ENCODE peak calls at places on chromosome 4, in six cellular contexts. D, Q, J, M, S and P are unnamed samples.

GRCh38 chr4:148747721-148748268 is 305.6 kb upstream of the NR3C2 start:
- DNase-seq in M (no peak), Q (no peak), S (no peak), D (no peak), J (no peak), P (no peak)

GRCh38 chr4:113452152-113452551 is 309.4 kb downstream of the CAMK2D start:
- DNase-seq in M (no peak), Q (no peak), D (no peak), S (no peak), J (no peak), P (no peak)

GRCh38 chr4:176042195-176042594 is 23.4 kb upstream of the WDR17 start:
- DNase-seq in D (no peak), S (no peak), M (no peak), Q (no peak), J (no peak), P (no peak)

GRCh38 chr4:42781325-42781724 is 111.2 kb upstream of the GRXCR1 start:
- DNase-seq in Q (no peak), M (no peak), J (no peak), D (no peak), S (no peak), P (no peak)

GRCh38 chr4:147984065-147984777 is 252.3 kb downstream of the ARHGAP10 start:
- DNase-seq in Q (no peak), S (peak; percentile 88), M (peak; percentile 26), D (no peak), J (no peak), P (peak; percentile 32)

GRCh38 chr4:34953145-34953799 is 1291.0 kb downstream of the ARAP2 start:
- DNase-seq in S (peak; percentile 64), M (no peak), Q (no peak), J (no peak), D (no peak), P (no peak)

GRCh38 chr4:184350964-184351363 is 123.4 kb downstream of the IRF2 start:
- DNase-seq in D (no peak), M (no peak), Q (no peak), J (no peak), S (no peak), P (no peak)

GRCh38 chr4:14667624-14668295 is 334.5 kb upstream of the CPEB2 start:
- DNase-seq in S (no peak), Q (no peak), D (no peak), J (no peak), M (no peak), P (no peak)

GRCh38 chr4:6633091-6633906 is 7.2 kb upstream of the MRFAP1 start:
- DNase-seq in S (peak; percentile 34), Q (peak; percentile 32), J (no peak), D (no peak), M (no peak), P (no peak)

GRCh38 chr4:38730830-38731646 is 51.8 kb downstream of the TLR10 start:
- DNase-seq in S (peak; percentile 94), M (peak; percentile 76), D (peak; percentile 86), Q (peak; percentile 80), J (peak; percentile 94), P (peak; percentile 87)
- H3K27ac ChIP-seq in S (no peak overlapping the region), M (no peak overlapping the region), D (no peak overlapping the region), Q (no peak overlapping the region), J (no peak overlapping the region), P (no peak overlapping the region)

GRCh38 chr4:107823870-107824366 is 814 bp upstream of the SGMS2 start:
- DNase-seq in D (no peak), M (no peak), S (peak; percentile 77), J (no peak), Q (no peak), P (no peak)
- H3K27me3 ChIP-seq in D (no peaks in the 10 kb centered on the region), M (no peaks in the 10 kb centered on the region), S (peaks cover 100% of the 10 kb centered on the region), J (no peaks in the 10 kb centered on the region), Q (no peaks in the 10 kb centered on the region), P (peaks cover 11% of the 10 kb centered on the region)

GRCh38 chr4:142406917-142407501 is 439.1 kb downstream of the INPP4B start:
- DNase-seq in J (no peak), S (no peak), D (no peak), M (no peak), Q (no peak), P (peak; percentile 47)
- H3K27ac ChIP-seq in J (no peak overlapping the region), S (no peak overlapping the region), D (no peak overlapping the region), M (peak overlapping the region; percentile 72), Q (no peak overlapping the region), P (no peak overlapping the region)

DNA sequence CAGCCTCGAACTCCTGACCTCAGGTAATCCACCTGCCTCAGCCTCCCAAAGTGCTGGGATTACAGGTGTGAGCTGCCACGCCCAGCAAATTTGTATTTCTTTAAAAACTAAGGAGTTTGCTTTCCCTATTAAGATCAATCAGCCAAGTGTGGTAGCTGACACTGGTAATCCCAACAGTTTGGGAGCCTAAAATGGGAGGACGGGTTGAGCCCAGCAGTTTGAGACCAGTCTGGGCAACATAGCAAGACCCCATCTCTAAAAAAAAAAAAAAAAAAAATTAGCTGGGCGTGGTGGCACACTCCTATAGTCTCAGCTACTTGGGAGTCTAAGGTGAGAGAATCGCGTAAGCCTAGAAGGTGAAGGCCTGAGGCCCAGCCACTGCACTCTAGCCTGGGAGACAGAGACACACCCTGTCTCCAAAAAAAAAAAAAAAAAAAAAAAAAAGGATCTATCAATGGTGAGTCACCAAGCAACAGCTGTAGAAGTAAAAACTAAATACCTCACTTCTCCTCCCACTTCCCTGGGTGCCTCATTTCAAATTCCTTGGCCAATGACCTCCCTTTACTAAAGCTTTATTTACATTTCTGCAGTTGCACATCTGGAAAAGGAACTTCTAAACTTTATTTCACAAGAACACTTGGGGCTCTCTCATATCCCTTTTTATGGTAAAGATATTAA is 54.5 kb downstream of the LDB2 start:
- DNase-seq in S (no peak), J (no peak), M (no peak), Q (no peak), D (no peak), P (no peak)
- H3K27me3 ChIP-seq in S (no peaks in the 10 kb centered on the region), J (no peaks in the 10 kb centered on the region), M (no peaks in the 10 kb centered on the region), Q (no peaks in the 10 kb centered on the region), D (no peaks in the 10 kb centered on the region), P (no peaks in the 10 kb centered on the region)